ENCODE peak calls at places on chromosomes 1 and 21, in nine cellular contexts. R is fibroblast of lung; S is CD4-positive, alpha-beta T cell; P is tibial nerve; A is kidney; D is uterus; N is neural progenitor cell; E is PC-9; X is ovary. B is an unnamed sample.
A peak's percentile ranks its signal among the peaks of the same experiment; 100 is the strongest.

GRCh38 chr1:16082283-16083038 is 9.0 kb upstream of the FAM131C start:
- DNase-seq in R (peak; percentile 37), S (peak; percentile 48), P (peak; percentile 44), A (no peak), D (peak; percentile 61), N (peak; percentile 84), E (no peak), X (peak; percentile 68), B (peak; percentile 19)

GRCh38 chr21:41767606-41768370 is 936 bp upstream of the RIPK4 start:
- DNase-seq in R (peak; percentile 32), S (no peak), P (no peak), A (peak; percentile 74), D (no peak), N (peak; percentile 71), E (peak; percentile 78), X (no peak), B (no peak)

GRCh38 chr1:101996830-101997485 is at the start of gene OLFM3:
- DNase-seq in R (peak; percentile 8), S (no peak), P (no peak), A (no peak), D (no peak), N (peak; percentile 94), E (no peak), X (no peak), B (no peak)

GRCh38 chr1:92575123-92575522 is 88.4 kb upstream of the GFI1 start:
- DNase-seq in R (no peak), S (no peak), P (no peak), A (no peak), D (no peak), N (no peak), E (no peak), X (no peak), B (no peak)

GRCh38 chr1:218317061-218317460 is 28.1 kb upstream of the TGFB2 start:
- DNase-seq in R (no peak), S (no peak), P (no peak), A (no peak), D (no peak), N (no peak), E (no peak), X (no peak), B (no peak)

GRCh38 chr1:100683448-100684349 is 35.8 kb upstream of the VCAM1 start:
- DNase-seq in R (no peak), S (no peak), P (no peak), A (no peak), D (no peak), N (no peak), E (no peak), X (no peak), B (no peak)

GRCh38 chr1:196669693-196670092 is 17.9 kb downstream of the CFH start:
- DNase-seq in R (no peak), S (no peak), P (no peak), A (no peak), D (no peak), N (no peak), E (no peak), X (no peak), B (no peak)

GRCh38 chr1:17831619-17832018 is 76.5 kb downstream of the ACTL8 start:
- DNase-seq in R (peak; percentile 50), S (no peak), P (no peak), A (no peak), D (no peak), N (peak; percentile 86), E (no peak), X (no peak), B (no peak)

GRCh38 chr1:81809808-81810207 is 9.1 kb downstream of the ADGRL2 start:
- DNase-seq in R (no peak), S (no peak), P (no peak), A (no peak), D (no peak), N (no peak), E (no peak), X (no peak), B (no peak)

GRCh38 chr1:207830788-207831187 is 78.9 kb downstream of the CD46 start:
- DNase-seq in R (no peak), S (no peak), P (no peak), A (no peak), D (no peak), N (no peak), E (no peak), X (no peak), B (no peak)

GRCh38 chr21:45011911-45012660 is 62.3 kb upstream of the ADARB1 start:
- DNase-seq in R (peak; percentile 91), S (no peak), P (no peak), A (peak; percentile 78), D (peak; percentile 31), N (peak; percentile 89), E (peak; percentile 88), X (peak; percentile 14), B (peak; percentile 4)

GRCh38 chr1:230752407-230752806 is 5.2 kb downstream of the CAPN9 start:
- DNase-seq in R (no peak), S (no peak), P (no peak), A (peak; percentile 83), D (no peak), N (no peak), E (no peak), X (no peak), B (no peak)

GRCh38 chr1:119132179-119132578 is 8.3 kb downstream of the WARS2 start:
- DNase-seq in R (no peak), S (no peak), P (peak; percentile 16), A (no peak), D (no peak), N (no peak), E (no peak), X (no peak), B (no peak)

GRCh38 chr21:42409366-42409765 is 5.7 kb downstream of the UBASH3A start:
- DNase-seq in R (no peak), S (no peak), P (no peak), A (no peak), D (no peak), N (no peak), E (no peak), X (no peak), B (no peak)

GRCh38 chr1:247247568-247247967 is 8.3 kb upstream of the VN1R5 start:
- DNase-seq in R (no peak), S (no peak), P (no peak), A (no peak), D (no peak), N (no peak), E (no peak), X (no peak), B (no peak)
- H3K9me3 ChIP-seq in R (no peaks in the 10 kb centered on the region), S (peaks cover 10% of the 10 kb centered on the region), P (no peaks in the 10 kb centered on the region), A (peaks cover 5% of the 10 kb centered on the region), D (no peaks in the 10 kb centered on the region), N (no peaks in the 10 kb centered on the region), E (no peaks in the 10 kb centered on the region), X (no peaks in the 10 kb centered on the region), B (no peaks in the 10 kb centered on the region)

DNA sequence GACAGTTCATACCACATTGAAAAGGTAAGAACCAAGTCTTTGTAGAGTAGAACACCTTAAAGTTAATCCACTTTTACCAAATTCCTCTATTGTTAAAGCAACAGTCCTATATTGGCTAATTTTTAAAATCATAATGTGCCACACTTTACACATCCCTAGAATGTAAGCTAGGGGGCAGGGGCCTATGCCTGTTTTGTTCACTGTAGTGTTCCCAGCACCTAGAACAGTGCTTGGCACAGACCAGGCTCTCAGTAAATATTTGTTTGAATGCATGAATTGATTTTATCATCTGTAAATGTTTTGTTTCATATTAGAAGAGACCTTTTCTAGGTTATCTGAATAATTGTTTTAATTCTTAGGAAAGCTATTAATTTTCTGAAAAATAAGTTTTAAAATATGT is 9.1 kb downstream of the SMAP2 start:
- DNase-seq in R (no peak), S (no peak), P (no peak), A (no peak), D (no peak), N (no peak), E (no peak), X (no peak), B (no peak)
- H3K9me3 ChIP-seq in R (no peaks in the 10 kb centered on the region), S (no peaks in the 10 kb centered on the region), P (no peaks in the 10 kb centered on the region), A (no peaks in the 10 kb centered on the region), D (no peaks in the 10 kb centered on the region), N (no peaks in the 10 kb centered on the region), E (no peaks in the 10 kb centered on the region), X (no peaks in the 10 kb centered on the region), B (no peaks in the 10 kb centered on the region)

GRCh38 chr21:9839011-9839661 is 682.2 kb upstream of the TPTE start:
- DNase-seq in R (no peak), S (no peak), P (no peak), A (peak; percentile 89), D (no peak), N (no peak), E (no peak), X (peak; percentile 22), B (no peak)

DNA sequence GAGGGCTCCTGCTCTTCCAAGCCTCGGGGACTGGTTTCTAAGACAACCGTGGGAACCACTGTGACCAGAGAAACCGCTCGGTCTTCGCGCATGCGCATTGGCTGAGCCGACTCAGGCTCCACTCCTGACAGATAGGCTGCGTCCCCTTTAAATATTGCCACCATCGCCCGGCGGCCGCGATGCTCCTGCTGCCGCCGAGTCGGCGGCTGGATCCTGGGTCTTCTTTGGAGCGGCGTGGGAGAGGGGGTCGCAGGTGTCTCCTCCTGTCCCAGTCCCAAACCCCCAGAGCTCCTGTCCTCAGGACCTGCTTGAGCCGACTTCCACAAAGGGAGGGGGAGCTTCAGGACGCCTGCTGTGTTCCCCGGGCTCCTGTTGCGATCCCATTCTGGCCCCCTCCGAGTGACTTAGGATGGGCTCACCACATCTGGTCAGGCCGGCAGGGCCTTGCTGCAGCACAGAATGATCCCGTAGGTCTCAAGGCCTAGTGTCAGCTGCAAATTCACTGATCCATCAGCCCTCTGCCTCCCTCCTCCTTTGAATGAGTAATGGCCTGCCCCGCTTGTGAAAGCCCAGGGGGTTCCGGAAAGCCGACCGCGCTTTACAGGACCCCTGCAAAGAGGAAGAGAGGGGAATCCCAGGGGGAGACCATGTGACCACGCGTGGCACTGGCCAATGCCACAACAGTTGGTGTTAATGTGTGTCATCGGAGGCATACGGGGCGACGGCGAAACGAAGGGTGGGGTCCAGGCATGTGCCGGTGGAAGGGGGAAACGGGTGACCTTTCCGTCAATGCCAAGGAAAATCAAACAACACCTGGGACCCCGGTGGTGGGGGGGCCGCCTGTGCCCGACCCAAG is 683.2 kb upstream of the TPTE start:
- DNase-seq in R (no peak), S (no peak), P (no peak), A (peak; percentile 81), D (no peak), N (no peak), E (no peak), X (no peak), B (no peak)
- H3K9me3 ChIP-seq in R (no peaks in the 10 kb centered on the region), S (peaks cover 11% of the 10 kb centered on the region), P (no peaks in the 10 kb centered on the region), A (peaks cover 8% of the 10 kb centered on the region), D (no peaks in the 10 kb centered on the region), N (peaks cover 37% of the 10 kb centered on the region), E (no peaks in the 10 kb centered on the region), X (no peaks in the 10 kb centered on the region), B (peaks cover 4% of the 10 kb centered on the region)

DNA sequence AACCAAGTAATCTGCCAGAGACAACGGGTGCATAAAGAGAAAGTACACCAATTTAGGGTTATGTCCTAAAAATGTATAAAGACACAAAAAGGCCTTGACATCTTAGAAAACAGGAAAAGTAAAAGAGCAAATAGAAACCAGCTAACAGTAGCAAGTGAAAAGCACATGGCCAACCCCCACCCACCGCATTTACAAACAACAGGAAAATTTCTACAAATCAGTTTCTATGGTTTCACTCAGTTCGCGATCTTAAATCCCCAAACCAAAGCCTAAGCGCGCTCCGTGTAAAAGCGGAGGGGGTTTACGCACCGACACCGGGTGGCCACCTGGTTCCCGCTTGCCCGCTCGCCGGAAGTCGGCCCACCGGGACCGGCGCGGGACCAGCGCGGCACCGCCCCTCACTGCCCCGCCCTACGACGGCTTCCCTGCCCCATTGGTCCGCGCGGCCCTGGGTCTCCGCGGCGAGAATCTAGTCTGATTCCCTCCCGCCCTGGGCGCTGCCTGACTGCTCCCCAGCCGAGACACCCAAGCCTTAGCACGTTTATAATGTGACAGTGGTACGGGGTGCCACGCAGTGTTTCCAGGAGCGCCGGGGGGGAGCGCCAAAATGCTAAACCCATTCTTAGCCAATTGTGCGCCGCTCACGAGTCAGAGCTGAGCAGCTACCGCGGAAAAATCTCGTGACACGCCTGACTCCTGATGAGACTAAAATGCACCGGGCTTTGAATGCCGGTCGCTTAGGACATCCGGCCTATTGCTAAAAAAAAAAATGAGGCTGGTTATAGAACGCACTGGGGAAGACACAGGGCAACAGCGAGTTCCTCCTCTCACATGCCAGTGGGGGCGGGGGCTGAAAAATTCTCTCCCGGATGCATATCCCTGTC is at the start of gene GART:
- DNase-seq in R (peak; percentile 71), S (peak; percentile 77), P (peak; percentile 74), A (peak; percentile 94), D (peak; percentile 74), N (peak; percentile 92), E (peak; percentile 62), X (peak; percentile 83), B (peak; percentile 79)
- H3K9me3 ChIP-seq in R (no peaks in the 10 kb centered on the region), S (no peaks in the 10 kb centered on the region), P (no peaks in the 10 kb centered on the region), A (no peaks in the 10 kb centered on the region), D (no peaks in the 10 kb centered on the region), N (no peaks in the 10 kb centered on the region), E (no peaks in the 10 kb centered on the region), X (no peaks in the 10 kb centered on the region), B (no peaks in the 10 kb centered on the region)